ENCODE peak calls at places on chromosomes 11 and 22, in seven cellular contexts. B is right atrium auricular region, S is stomach, O is psoas muscle, F is cardiac muscle cell, G is vagina, X is kidney. P is an unnamed sample. For H3K9me3, the result is how much of the 10 kb centered on the place peaks cover.

GRCh38 chr11:92980291-92980690 is 10.8 kb downstream of the MTNR1B start:
- DNase-seq in B (no peak), S (no peak), O (no peak), F (no peak), G (no peak), X (no peak), P (no peak)

GRCh38 chr22:48741540-48741939 is 1086.1 kb downstream of the BRD1 start:
- DNase-seq in B (no peak), S (peak), O (no peak), F (no peak), G (no peak), X (no peak), P (no peak)

GRCh38 chr11:4191031-4191571 is 96.5 kb downstream of the RRM1 start:
- DNase-seq in B (peak), S (peak), O (no peak), F (no peak), G (peak), X (peak), P (no peak)

GRCh38 chr11:76523786-76524436 is 79.1 kb downstream of the EMSY start:
- DNase-seq in B (no peak), S (no peak), O (no peak), F (no peak), G (no peak), X (no peak), P (no peak)

GRCh38 chr22:24707477-24707816 is 67.1 kb downstream of the PIWIL3 start:
- DNase-seq in B (no peak), S (no peak), O (no peak), F (no peak), G (no peak), X (no peak), P (no peak)

GRCh38 chr11:117094776-117095175 is 3.5 kb downstream of the SIK3 start:
- DNase-seq in B (no peak), S (no peak), O (no peak), F (no peak), G (no peak), X (no peak), P (no peak)

GRCh38 chr11:62958547-62959071 is 26.2 kb downstream of the SLC22A6 start:
- DNase-seq in B (no peak), S (no peak), O (peak), F (no peak), G (no peak), X (no peak), P (peak)

GRCh38 chr11:15929371-15929801 is 427.0 kb downstream of the SOX6 start:
- DNase-seq in B (no peak), S (no peak), O (no peak), F (no peak), G (peak), X (no peak), P (no peak)

GRCh38 chr11:19259487-19260345 is 19.0 kb upstream of the E2F8 start:
- DNase-seq in B (peak), S (peak), O (peak), F (peak), G (no peak), X (peak), P (peak)

GRCh38 chr11:62925745-62926668 is 4.8 kb upstream of the CHRM1 start:
- DNase-seq in B (no peak), S (no peak), O (no peak), F (no peak), G (no peak), X (peak), P (no peak)

GRCh38 chr22:41576877-41577276 is 12.8 kb downstream of the PMM1 start:
- DNase-seq in B (no peak), S (peak), O (peak), F (peak), G (no peak), X (no peak), P (no peak)

GRCh38 chr11:102776454-102776853 is 4.0 kb downstream of the MMP10 start:
- DNase-seq in B (no peak), S (no peak), O (no peak), F (no peak), G (no peak), X (no peak), P (no peak)

GRCh38 chr11:122163420-122163819 is 47.4 kb upstream of the BLID start:
- DNase-seq in B (no peak), S (no peak), O (no peak), F (no peak), G (no peak), X (no peak), P (no peak)

GRCh38 chr11:122168218-122168617 is 52.2 kb upstream of the BLID start:
- DNase-seq in B (no peak), S (no peak), O (no peak), F (no peak), G (no peak), X (no peak), P (no peak)

GRCh38 chr11:122165972-122166371 is 50.0 kb upstream of the BLID start:
- DNase-seq in B (no peak), S (no peak), O (no peak), F (no peak), G (no peak), X (no peak), P (no peak)

GRCh38 chr11:122170815-122171475 is 54.9 kb upstream of the BLID start:
- DNase-seq in B (no peak), S (no peak), O (no peak), F (no peak), G (no peak), X (no peak), P (peak)

DNA sequence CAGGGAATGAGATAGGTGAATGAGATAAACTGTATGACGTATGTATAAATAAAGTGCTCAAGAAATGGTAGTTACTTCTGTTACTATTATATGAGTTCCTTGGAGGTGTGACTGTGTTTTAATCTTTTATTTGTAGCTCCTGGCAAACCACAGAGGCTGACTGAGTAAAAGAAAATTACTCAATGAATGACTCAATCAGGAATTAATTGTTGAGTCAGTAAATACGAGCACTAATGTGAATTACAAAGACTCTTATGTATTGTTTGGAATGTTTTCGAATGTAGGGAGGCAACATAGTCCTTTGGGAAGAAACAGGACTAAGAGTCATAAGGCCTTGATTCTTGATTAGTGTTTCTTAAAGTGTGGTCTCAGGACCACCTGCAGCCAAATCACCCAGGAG is 51.1 kb upstream of the BLID start:
- DNase-seq in B (no peak), S (no peak), O (no peak), F (no peak), G (no peak), X (no peak), P (no peak)
- H3K4me3 ChIP-seq in B (no peak), S (no peak), O (no peak), F (no peak), G (no peak), X (no peak), P (no peak)

DNA sequence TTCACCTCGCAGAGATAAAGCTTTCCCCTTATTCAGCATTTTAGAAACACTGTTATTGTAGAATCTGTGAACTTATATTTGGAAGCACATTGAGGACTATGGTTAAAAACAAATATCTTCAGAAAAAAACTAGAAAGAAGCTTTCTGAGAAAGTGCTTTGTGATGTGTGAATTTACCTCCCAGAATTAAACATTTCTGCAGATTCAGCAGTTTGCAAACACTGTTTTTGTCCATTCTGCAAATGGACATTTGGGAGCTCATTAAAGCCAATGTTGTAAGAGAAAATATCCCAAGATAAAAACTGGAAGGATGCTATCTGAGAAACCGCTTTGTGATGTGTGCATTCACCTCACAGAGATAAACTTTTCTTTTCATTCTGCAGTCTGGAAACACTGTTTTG is 272.7 kb downstream of the OR4A5 start:
- DNase-seq in B (no peak), S (no peak), O (no peak), F (no peak), G (no peak), X (no peak), P (no peak)
- H3K9me3 ChIP-seq in B (half or more), S (half or more), O (half or more), F (under half), G (under half), X (under half), P (under half)

GRCh38 chr22:22397292-22397870 is 111.2 kb downstream of the ZNF280B start:
- DNase-seq in B (no peak), S (no peak), O (no peak), F (no peak), G (peak), X (no peak), P (no peak)
- TF ChIP-seq CTCF in B (no peak), S (no peak), O (no peak), F (peak), G (no peak), X (no peak), P (no peak)

DNA sequence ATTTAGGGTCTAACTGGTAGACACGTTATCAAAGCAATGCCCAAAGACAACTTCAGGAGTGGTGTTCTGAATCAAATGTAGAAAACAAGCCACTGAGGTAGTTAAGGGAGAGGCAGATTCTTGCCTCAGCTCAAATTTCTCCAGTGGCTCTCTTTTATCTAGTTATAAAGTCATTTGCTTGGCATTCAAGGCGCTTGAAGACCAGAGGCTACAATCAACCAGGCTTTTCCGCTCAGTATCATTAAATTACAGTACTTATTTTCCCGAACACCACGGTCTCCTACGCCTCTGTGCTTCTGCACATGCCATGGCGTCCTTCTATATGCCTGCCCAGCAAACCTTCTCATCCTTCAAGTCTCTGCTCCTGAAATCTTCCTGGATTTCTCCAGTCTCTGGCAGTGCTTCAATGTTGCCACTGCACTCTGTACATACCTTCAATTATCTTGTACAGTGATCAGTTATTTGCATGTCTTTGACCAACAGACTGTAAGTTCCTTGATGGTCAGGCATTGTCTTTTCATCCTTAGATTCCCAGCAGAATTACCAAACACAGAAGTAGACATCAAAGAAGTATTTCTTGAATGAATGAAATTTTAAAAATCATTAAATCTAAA is 1.4 kb downstream of the POGLUT3 start:
- DNase-seq in B (no peak), S (no peak), O (no peak), F (no peak), G (no peak), X (no peak), P (no peak)
- H3K4me3 ChIP-seq in B (peak), S (peak), O (peak), F (no peak), G (peak), X (peak), P (peak)

DNA sequence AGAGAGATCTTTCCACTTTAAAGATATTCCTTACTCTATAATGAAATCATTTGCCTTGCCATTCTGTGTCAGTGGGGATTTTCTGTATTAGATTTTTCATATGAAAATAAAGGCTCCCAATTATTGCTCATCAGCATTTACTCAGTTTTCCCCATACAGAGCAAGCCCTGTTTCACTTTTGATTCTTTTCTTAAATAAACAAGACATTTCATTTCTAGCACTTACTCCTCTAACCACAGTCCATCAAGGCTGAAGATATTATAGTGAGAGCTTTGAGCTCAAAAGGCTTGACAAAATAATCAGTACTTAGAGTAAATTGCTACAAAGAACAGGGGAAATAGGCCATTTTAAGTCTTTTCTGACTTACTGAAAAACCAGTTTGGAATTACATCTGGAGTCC is 385.1 kb downstream of the LRRC4C start:
- DNase-seq in B (no peak), S (no peak), O (no peak), F (no peak), G (no peak), X (no peak), P (no peak)
- H3K9me3 ChIP-seq in B (under half), S (under half), O (under half), F (under half), G (under half), X (under half), P (under half)

GRCh38 chr11:8685820-8686219 is 3.2 kb downstream of the RPL27A start:
- DNase-seq in B (no peak), S (no peak), O (no peak), F (no peak), G (no peak), X (no peak), P (no peak)

GRCh38 chr11:8686325-8686724 is 3.7 kb downstream of the RPL27A start:
- DNase-seq in B (peak), S (no peak), O (no peak), F (no peak), G (no peak), X (peak), P (no peak)

GRCh38 chr11:8689726-8690255 is 7.2 kb downstream of the RPL27A start:
- DNase-seq in B (no peak), S (no peak), O (no peak), F (no peak), G (no peak), X (no peak), P (no peak)

GRCh38 chr11:8690374-8691342 is 8.1 kb downstream of the RPL27A start:
- DNase-seq in B (no peak), S (no peak), O (no peak), F (no peak), G (no peak), X (peak), P (no peak)

GRCh38 chr11:8688414-8689362 is 6.1 kb downstream of the RPL27A start:
- DNase-seq in B (peak), S (peak), O (peak), F (peak), G (no peak), X (peak), P (peak)
- TF ChIP-seq CTCF in B (no peak), S (no peak), O (peak), F (peak), G (no peak), X (no peak), P (no peak)

DNA sequence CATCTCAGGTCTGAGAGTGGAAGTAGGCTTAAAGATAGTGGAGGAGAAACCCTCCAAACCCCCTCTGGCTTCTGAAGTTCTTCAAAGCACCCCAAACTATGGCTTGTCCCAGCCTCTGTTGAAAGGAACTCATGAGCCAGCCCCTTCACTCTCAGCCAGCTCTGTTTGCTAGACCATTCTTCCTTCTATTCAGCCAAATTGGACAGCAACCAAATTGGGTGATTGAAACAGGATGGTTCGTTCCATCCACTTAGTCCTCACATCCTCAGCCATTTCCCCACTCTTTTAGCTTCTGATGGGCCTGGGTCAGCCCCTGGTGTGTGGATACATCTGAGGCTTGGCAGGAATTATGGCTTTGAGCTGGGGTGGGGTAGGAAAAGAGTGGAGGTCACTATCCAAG is 4.5 kb downstream of the HTR3A start:
- DNase-seq in B (no peak), S (no peak), O (no peak), F (no peak), G (no peak), X (no peak), P (no peak)
- H3K4me3 ChIP-seq in B (no peak), S (no peak), O (no peak), F (no peak), G (no peak), X (no peak), P (no peak)

GRCh38 chr11:7204778-7205177 is 46.9 kb upstream of the SYT9 start:
- DNase-seq in B (no peak), S (no peak), O (no peak), F (peak), G (no peak), X (no peak), P (no peak)

GRCh38 chr11:7202412-7202811 is 49.3 kb upstream of the SYT9 start:
- DNase-seq in B (no peak), S (no peak), O (no peak), F (no peak), G (no peak), X (no peak), P (no peak)

GRCh38 chr11:7208391-7208790 is 43.3 kb upstream of the SYT9 start:
- DNase-seq in B (no peak), S (no peak), O (no peak), F (no peak), G (no peak), X (no peak), P (no peak)
- H3K9me3 ChIP-seq in B (under half), S (under half), O (under half), F (under half), G (under half), X (under half), P (under half)

GRCh38 chr11:64564419-64564818 is 26.6 kb upstream of the SLC22A12 start:
- DNase-seq in B (no peak), S (no peak), O (no peak), F (no peak), G (no peak), X (no peak), P (no peak)

GRCh38 chr11:64564947-64565889 is 25.8 kb upstream of the SLC22A12 start:
- DNase-seq in B (no peak), S (no peak), O (no peak), F (peak), G (no peak), X (peak), P (no peak)

GRCh38 chr11:64562723-64563351 is 28.2 kb upstream of the SLC22A12 start:
- DNase-seq in B (no peak), S (no peak), O (peak), F (no peak), G (no peak), X (peak), P (no peak)

GRCh38 chr11:64561984-64562722 is 28.9 kb upstream of the SLC22A12 start:
- DNase-seq in B (no peak), S (no peak), O (no peak), F (no peak), G (no peak), X (peak), P (no peak)

DNA sequence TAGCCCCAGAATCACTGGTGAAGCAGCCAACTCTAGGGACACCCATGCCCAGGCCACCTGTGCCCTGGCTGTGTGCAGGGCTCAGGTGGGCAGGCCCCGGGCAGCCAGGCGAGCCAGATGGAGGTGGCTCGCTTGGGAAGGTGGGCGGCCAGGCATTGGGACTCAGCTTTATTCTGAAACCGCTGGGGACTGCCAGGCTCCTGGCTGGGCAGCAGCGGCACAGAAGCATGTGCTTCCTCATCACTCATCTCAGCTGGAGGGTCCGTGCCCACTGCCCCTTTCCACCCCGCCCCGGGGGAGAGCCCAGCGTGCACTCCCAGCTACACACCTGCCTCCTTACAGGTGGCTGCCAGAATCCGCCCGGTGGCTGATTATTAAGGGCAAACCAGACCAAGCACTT is 27.1 kb upstream of the SLC22A12 start:
- DNase-seq in B (no peak), S (no peak), O (no peak), F (no peak), G (no peak), X (peak), P (no peak)
- TF ChIP-seq CTCF in B (no peak), S (no peak), O (no peak), F (no peak), G (no peak), X (no peak), P (no peak)

GRCh38 chr11:69443968-69444364 is 37.5 kb upstream of the LINC01488 start:
- DNase-seq in B (peak), S (no peak), O (no peak), F (no peak), G (no peak), X (no peak), P (no peak)
- H3K4me3 ChIP-seq in B (no peak), S (peak), O (peak), F (no peak), G (peak), X (no peak), P (peak)